ENCODE peak calls at places on chromosomes 6 and 20, in six cellular contexts. One of them, this sample, is unnamed.

GRCh38 chr6:93418448-93419303 is 683 bp downstream of the EPHA7 start:
- DNase-seq in WERI-Rb-1: peak; percentile 66
- DNase-seq in neural progenitor cell: peak; percentile 92
- DNase-seq in substantia nigra: peak; percentile 24
- DNase-seq in coronary artery: no peak
- DNase-seq in hepatocyte: peak; percentile 66
- DNase-seq in this sample: no peak

GRCh38 chr6:166664135-166664534 is 37.1 kb upstream of the RPS6KA2 start:
- DNase-seq in coronary artery: no peak
- DNase-seq in WERI-Rb-1: no peak
- DNase-seq in substantia nigra: no peak
- DNase-seq in neural progenitor cell: no peak
- DNase-seq in hepatocyte: peak; percentile 26
- DNase-seq in this sample: no peak

GRCh38 chr20:17646901-17647301 is 35.1 kb downstream of the RRBP1 start:
- DNase-seq in WERI-Rb-1: peak; percentile 84
- DNase-seq in neural progenitor cell: peak; percentile 33
- DNase-seq in coronary artery: no peak
- DNase-seq in substantia nigra: no peak
- DNase-seq in hepatocyte: no peak
- DNase-seq in this sample: no peak

GRCh38 chr6:134517863-134518262 is 200.0 kb upstream of the SGK1 start:
- DNase-seq in hepatocyte: no peak
- DNase-seq in substantia nigra: no peak
- DNase-seq in WERI-Rb-1: no peak
- DNase-seq in neural progenitor cell: no peak
- DNase-seq in coronary artery: no peak
- DNase-seq in this sample: peak; percentile 16

GRCh38 chr6:64602993-64603392 is 967.4 kb downstream of the PHF3 start:
- DNase-seq in coronary artery: no peak
- DNase-seq in WERI-Rb-1: no peak
- DNase-seq in hepatocyte: no peak
- DNase-seq in substantia nigra: no peak
- DNase-seq in neural progenitor cell: no peak
- DNase-seq in this sample: no peak

GRCh38 chr6:144912474-144912873 is 627.3 kb downstream of the UTRN start:
- DNase-seq in neural progenitor cell: no peak
- DNase-seq in substantia nigra: no peak
- DNase-seq in hepatocyte: no peak
- DNase-seq in coronary artery: no peak
- DNase-seq in WERI-Rb-1: no peak
- DNase-seq in this sample: no peak

GRCh38 chr20:2759603-2760360 is 40.6 kb downstream of the CPXM1 start:
- DNase-seq in hepatocyte: no peak
- DNase-seq in substantia nigra: no peak
- DNase-seq in coronary artery: no peak
- DNase-seq in neural progenitor cell: no peak
- DNase-seq in WERI-Rb-1: no peak
- DNase-seq in this sample: no peak

GRCh38 chr20:57736738-57737347 is 27.0 kb upstream of the PMEPA1 start:
- DNase-seq in coronary artery: no peak
- DNase-seq in substantia nigra: no peak
- DNase-seq in WERI-Rb-1: no peak
- DNase-seq in neural progenitor cell: no peak
- DNase-seq in hepatocyte: no peak
- DNase-seq in this sample: no peak

GRCh38 chr6:14865609-14866100 is 380.2 kb upstream of the JARID2 start:
- DNase-seq in hepatocyte: no peak
- DNase-seq in WERI-Rb-1: peak; percentile 51
- DNase-seq in substantia nigra: no peak
- DNase-seq in neural progenitor cell: no peak
- DNase-seq in coronary artery: no peak
- DNase-seq in this sample: no peak

GRCh38 chr6:48922837-48923236 is 540.2 kb downstream of the MMUT start:
- DNase-seq in coronary artery: no peak
- DNase-seq in WERI-Rb-1: no peak
- DNase-seq in neural progenitor cell: no peak
- DNase-seq in substantia nigra: no peak
- DNase-seq in hepatocyte: no peak
- DNase-seq in this sample: no peak

GRCh38 chr6:14273196-14273595 is 155.6 kb downstream of the CD83 start:
- DNase-seq in coronary artery: no peak
- DNase-seq in neural progenitor cell: no peak
- DNase-seq in WERI-Rb-1: no peak
- DNase-seq in substantia nigra: no peak
- DNase-seq in hepatocyte: no peak
- DNase-seq in this sample: no peak

GRCh38 chr6:7131390-7131789 is 23.6 kb downstream of the RREB1 start:
- DNase-seq in hepatocyte: no peak
- DNase-seq in WERI-Rb-1: peak; percentile 21
- DNase-seq in neural progenitor cell: no peak
- DNase-seq in substantia nigra: no peak
- DNase-seq in coronary artery: no peak
- DNase-seq in this sample: no peak

GRCh38 chr6:122947355-122947754 is 48.7 kb upstream of the CLVS2 start:
- DNase-seq in hepatocyte: peak; percentile 34
- DNase-seq in WERI-Rb-1: peak; percentile 39
- DNase-seq in neural progenitor cell: peak; percentile 73
- DNase-seq in substantia nigra: no peak
- DNase-seq in coronary artery: no peak
- DNase-seq in this sample: peak; percentile 49

DNA sequence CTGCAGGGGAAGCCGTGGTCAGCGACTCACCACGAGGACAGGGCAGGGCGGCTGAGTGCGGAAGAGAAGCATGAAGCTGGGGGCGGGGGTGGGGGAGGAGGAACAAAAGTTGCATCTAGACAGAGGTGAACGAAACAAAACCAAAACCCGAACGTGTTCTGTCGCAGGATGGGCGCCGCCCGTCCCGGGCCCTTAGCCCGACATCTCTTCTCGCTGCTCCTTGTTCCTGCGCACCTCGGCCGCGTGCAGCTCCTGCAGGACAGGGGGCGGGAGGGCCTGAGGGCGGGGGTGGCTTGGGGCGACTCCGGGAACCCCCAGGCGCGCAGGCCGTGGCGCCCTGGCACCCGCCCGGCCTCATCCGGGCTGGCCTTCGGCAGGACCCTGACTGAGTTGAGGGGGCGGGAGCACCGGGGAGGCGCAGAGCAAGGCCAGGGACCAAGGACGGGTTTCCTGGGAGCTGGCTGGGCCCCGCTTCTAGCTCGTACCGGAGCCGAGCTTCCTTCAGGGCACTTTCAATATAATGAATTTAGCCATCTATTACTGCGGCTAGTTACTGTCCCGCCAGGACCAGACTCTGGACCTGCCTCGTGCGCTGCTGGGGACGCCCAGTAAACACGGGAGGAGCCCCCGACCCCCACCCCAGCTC is 12.0 kb downstream of the STMN3 start:
- DNase-seq in coronary artery: no peak
- DNase-seq in substantia nigra: no peak
- DNase-seq in WERI-Rb-1: no peak
- DNase-seq in hepatocyte: no peak
- DNase-seq in neural progenitor cell: no peak
- DNase-seq in this sample: no peak
- H3K27ac ChIP-seq in coronary artery: peak overlapping the region; percentile 85
- H3K27ac ChIP-seq in substantia nigra: peak overlapping the region; percentile 30
- H3K27ac ChIP-seq in WERI-Rb-1: no peak overlapping the region
- H3K27ac ChIP-seq in hepatocyte: peak overlapping the region; percentile 63
- H3K27ac ChIP-seq in neural progenitor cell: no peak overlapping the region
- H3K27ac ChIP-seq in this sample: no peak overlapping the region

GRCh38 chr6:31633447-31633846 is 12.9 kb downstream of the PRRC2A start:
- DNase-seq in coronary artery: no peak
- DNase-seq in hepatocyte: no peak
- DNase-seq in neural progenitor cell: no peak
- DNase-seq in substantia nigra: no peak
- DNase-seq in WERI-Rb-1: no peak
- DNase-seq in this sample: no peak

GRCh38 chr6:31634969-31635575 is 14.6 kb downstream of the PRRC2A start:
- DNase-seq in substantia nigra: no peak
- DNase-seq in hepatocyte: no peak
- DNase-seq in neural progenitor cell: no peak
- DNase-seq in WERI-Rb-1: no peak
- DNase-seq in coronary artery: no peak
- DNase-seq in this sample: no peak

GRCh38 chr6:31632279-31632946 is 11.9 kb downstream of the PRRC2A start:
- DNase-seq in coronary artery: no peak
- DNase-seq in hepatocyte: no peak
- DNase-seq in WERI-Rb-1: no peak
- DNase-seq in substantia nigra: no peak
- DNase-seq in neural progenitor cell: no peak
- DNase-seq in this sample: no peak

GRCh38 chr6:31631681-31632278 is 11.3 kb downstream of the PRRC2A start:
- DNase-seq in neural progenitor cell: no peak
- DNase-seq in WERI-Rb-1: no peak
- DNase-seq in substantia nigra: no peak
- DNase-seq in hepatocyte: no peak
- DNase-seq in coronary artery: no peak
- DNase-seq in this sample: no peak

DNA sequence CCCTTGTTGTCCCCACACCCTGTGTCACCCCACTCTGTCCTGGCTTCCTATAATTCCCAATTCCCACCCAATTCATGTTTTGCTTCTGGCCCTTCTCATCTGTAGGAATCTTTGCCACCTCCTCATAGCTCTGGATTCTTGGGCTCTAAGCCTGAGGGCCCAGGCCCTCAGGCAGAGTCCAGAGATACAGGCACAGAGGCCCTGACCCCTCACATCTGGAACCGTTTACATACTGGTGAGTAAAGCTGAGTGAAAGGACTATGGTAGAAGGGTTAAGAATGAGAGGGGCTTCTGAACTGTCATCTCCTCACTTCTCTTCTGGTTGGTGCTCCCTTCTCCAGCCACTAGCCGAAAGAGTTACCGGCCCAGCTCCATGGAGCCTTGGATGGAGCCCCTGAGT is 13.6 kb downstream of the PRRC2A start:
- DNase-seq in neural progenitor cell: no peak
- DNase-seq in WERI-Rb-1: no peak
- DNase-seq in coronary artery: no peak
- DNase-seq in hepatocyte: no peak
- DNase-seq in substantia nigra: no peak
- DNase-seq in this sample: no peak
- H3K27ac ChIP-seq in neural progenitor cell: peak overlapping the region; percentile 17
- H3K27ac ChIP-seq in WERI-Rb-1: no peak overlapping the region
- H3K27ac ChIP-seq in coronary artery: no peak overlapping the region
- H3K27ac ChIP-seq in hepatocyte: no peak overlapping the region
- H3K27ac ChIP-seq in substantia nigra: no peak overlapping the region
- H3K27ac ChIP-seq in this sample: no peak overlapping the region

GRCh38 chr6:71351190-71351589 is 62.6 kb downstream of the OGFRL1 start:
- DNase-seq in coronary artery: no peak
- DNase-seq in substantia nigra: no peak
- DNase-seq in WERI-Rb-1: no peak
- DNase-seq in hepatocyte: peak; percentile 25
- DNase-seq in neural progenitor cell: no peak
- DNase-seq in this sample: no peak

GRCh38 chr6:71349976-71350615 is 61.5 kb downstream of the OGFRL1 start:
- DNase-seq in WERI-Rb-1: no peak
- DNase-seq in coronary artery: no peak
- DNase-seq in hepatocyte: no peak
- DNase-seq in substantia nigra: no peak
- DNase-seq in neural progenitor cell: no peak
- DNase-seq in this sample: no peak

GRCh38 chr6:71347119-71347518 is 58.5 kb downstream of the OGFRL1 start:
- DNase-seq in WERI-Rb-1: no peak
- DNase-seq in hepatocyte: no peak
- DNase-seq in coronary artery: no peak
- DNase-seq in substantia nigra: no peak
- DNase-seq in neural progenitor cell: no peak
- DNase-seq in this sample: no peak

GRCh38 chr6:71346034-71346680 is 57.5 kb downstream of the OGFRL1 start:
- DNase-seq in substantia nigra: no peak
- DNase-seq in coronary artery: no peak
- DNase-seq in WERI-Rb-1: no peak
- DNase-seq in hepatocyte: no peak
- DNase-seq in neural progenitor cell: no peak
- DNase-seq in this sample: no peak

GRCh38 chr6:71349395-71349794 is 60.8 kb downstream of the OGFRL1 start:
- DNase-seq in WERI-Rb-1: no peak
- DNase-seq in hepatocyte: peak; percentile 17
- DNase-seq in substantia nigra: no peak
- DNase-seq in neural progenitor cell: peak; percentile 20
- DNase-seq in coronary artery: no peak
- DNase-seq in this sample: no peak
- H3K27ac ChIP-seq in WERI-Rb-1: no peak overlapping the region
- H3K27ac ChIP-seq in hepatocyte: no peak overlapping the region
- H3K27ac ChIP-seq in substantia nigra: no peak overlapping the region
- H3K27ac ChIP-seq in neural progenitor cell: no peak overlapping the region
- H3K27ac ChIP-seq in coronary artery: no peak overlapping the region
- H3K27ac ChIP-seq in this sample: no peak overlapping the region

GRCh38 chr20:50957798-50958732 is at the start of gene DPM1:
- DNase-seq in WERI-Rb-1: peak; percentile 81
- DNase-seq in substantia nigra: peak; percentile 89
- DNase-seq in coronary artery: peak; percentile 87
- DNase-seq in hepatocyte: peak; percentile 93
- DNase-seq in neural progenitor cell: peak; percentile 94
- DNase-seq in this sample: peak; percentile 84

GRCh38 chr20:50959543-50960126 is 1.0 kb downstream of the MOCS3 start:
- DNase-seq in hepatocyte: no peak
- DNase-seq in neural progenitor cell: no peak
- DNase-seq in WERI-Rb-1: no peak
- DNase-seq in substantia nigra: no peak
- DNase-seq in coronary artery: no peak
- DNase-seq in this sample: no peak

GRCh38 chr20:50953821-50954220 is 4.5 kb downstream of the DPM1 start:
- DNase-seq in coronary artery: no peak
- DNase-seq in hepatocyte: no peak
- DNase-seq in substantia nigra: no peak
- DNase-seq in neural progenitor cell: no peak
- DNase-seq in WERI-Rb-1: no peak
- DNase-seq in this sample: peak; percentile 9

GRCh38 chr20:50957276-50957675 is 1.1 kb downstream of the DPM1 start:
- DNase-seq in coronary artery: no peak
- DNase-seq in WERI-Rb-1: no peak
- DNase-seq in hepatocyte: no peak
- DNase-seq in substantia nigra: no peak
- DNase-seq in neural progenitor cell: no peak
- DNase-seq in this sample: no peak

DNA sequence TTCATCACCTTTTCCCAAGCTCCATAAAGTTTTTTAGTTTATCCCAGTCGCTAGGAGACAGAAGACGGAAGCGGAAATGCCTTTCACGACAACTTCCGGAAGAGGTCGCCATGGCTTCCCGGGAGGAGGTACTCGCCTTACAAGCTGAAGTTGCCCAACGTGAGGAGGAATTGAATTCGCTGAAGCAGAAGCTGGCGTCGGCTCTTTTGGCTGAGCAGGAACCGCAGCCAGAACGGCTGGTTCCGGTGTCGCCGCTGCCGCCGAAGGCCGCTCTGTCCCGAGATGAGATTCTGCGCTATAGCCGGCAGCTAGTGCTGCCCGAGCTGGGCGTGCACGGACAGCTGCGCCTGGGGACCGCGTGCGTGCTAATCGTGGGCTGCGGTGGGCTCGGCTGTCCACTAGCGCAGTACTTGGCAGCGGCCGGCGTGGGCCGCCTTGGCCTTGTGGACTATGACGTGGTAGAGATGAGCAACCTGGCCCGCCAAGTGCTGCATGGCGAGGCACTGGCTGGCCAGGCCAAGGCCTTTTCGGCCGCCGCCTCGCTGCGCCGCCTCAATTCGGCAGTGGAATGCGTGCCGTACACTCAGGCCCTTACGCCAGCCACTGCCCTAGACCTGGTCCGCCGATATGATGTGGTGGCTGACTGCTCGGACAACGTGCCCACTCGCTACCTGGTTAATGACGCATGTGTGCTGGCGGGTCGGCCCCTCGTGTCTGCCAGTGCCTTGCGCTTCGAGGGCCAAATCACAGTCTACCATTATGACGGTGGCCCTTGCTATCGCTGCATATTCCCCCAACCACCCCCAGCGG is at the start of gene MOCS3:
- DNase-seq in WERI-Rb-1: peak; percentile 80
- DNase-seq in coronary artery: peak; percentile 92
- DNase-seq in substantia nigra: peak; percentile 89
- DNase-seq in hepatocyte: peak; percentile 91
- DNase-seq in neural progenitor cell: peak; percentile 94
- DNase-seq in this sample: peak; percentile 96
- H3K27ac ChIP-seq in WERI-Rb-1: peak within 1 kb of the TSS; percentile 99
- H3K27ac ChIP-seq in coronary artery: peak within 1 kb of the TSS; percentile 90
- H3K27ac ChIP-seq in substantia nigra: peak within 1 kb of the TSS; percentile 92
- H3K27ac ChIP-seq in hepatocyte: peak within 1 kb of the TSS; percentile 79
- H3K27ac ChIP-seq in neural progenitor cell: peak within 1 kb of the TSS; percentile 96
- H3K27ac ChIP-seq in this sample: no peak within 1 kb of the TSS

This sample was measured in trophoblast cell.